ENCODE peak calls at places on chromosome 7, in four cellular contexts. One of them, this sample, is unnamed.

GRCh38 chr7:122600630-122601029 is 98.3 kb downstream of the RNF133 start:
- DNase-seq in stimulated activated CD4-positive, alpha-beta T cell treated with anti-CD3 and anti-CD28 coated beads, Interleukin-2, amount 100 ng/mL, for 24 hours: no peak
- DNase-seq in aorta: no peak
- DNase-seq in A549: no peak
- DNase-seq in this sample: no peak

GRCh38 chr7:22662490-22663145 is 64.4 kb upstream of the IL6 start:
- DNase-seq in stimulated activated CD4-positive, alpha-beta T cell treated with anti-CD3 and anti-CD28 coated beads, Interleukin-2, amount 100 ng/mL, for 24 hours: no peak
- DNase-seq in aorta: no peak
- DNase-seq in A549: no peak
- DNase-seq in this sample: no peak

GRCh38 chr7:151849008-151849878 is 27.7 kb downstream of the PRKAG2 start:
- DNase-seq in stimulated activated CD4-positive, alpha-beta T cell treated with anti-CD3 and anti-CD28 coated beads, Interleukin-2, amount 100 ng/mL, for 24 hours: no peak
- DNase-seq in aorta: peak
- DNase-seq in A549: no peak
- DNase-seq in this sample: no peak

GRCh38 chr7:126535176-126535575 is 717.6 kb downstream of the GRM8 start:
- DNase-seq in stimulated activated CD4-positive, alpha-beta T cell treated with anti-CD3 and anti-CD28 coated beads, Interleukin-2, amount 100 ng/mL, for 24 hours: no peak
- DNase-seq in aorta: no peak
- DNase-seq in A549: no peak
- DNase-seq in this sample: no peak

GRCh38 chr7:24764972-24765744 is 7.9 kb upstream of the GSDME start:
- DNase-seq in stimulated activated CD4-positive, alpha-beta T cell treated with anti-CD3 and anti-CD28 coated beads, Interleukin-2, amount 100 ng/mL, for 24 hours: no peak
- DNase-seq in aorta: no peak
- DNase-seq in A549: no peak
- DNase-seq in this sample: no peak

GRCh38 chr7:86786376-86786775 is 142.7 kb downstream of the GRM3 start:
- DNase-seq in stimulated activated CD4-positive, alpha-beta T cell treated with anti-CD3 and anti-CD28 coated beads, Interleukin-2, amount 100 ng/mL, for 24 hours: no peak
- DNase-seq in aorta: no peak
- DNase-seq in A549: no peak
- DNase-seq in this sample: no peak

GRCh38 chr7:41696323-41696916 is 6.5 kb downstream of the INHBA start:
- DNase-seq in stimulated activated CD4-positive, alpha-beta T cell treated with anti-CD3 and anti-CD28 coated beads, Interleukin-2, amount 100 ng/mL, for 24 hours: no peak
- DNase-seq in aorta: peak
- DNase-seq in A549: peak
- DNase-seq in this sample: peak

GRCh38 chr7:133562617-133563016 is 309.7 kb downstream of the EXOC4 start:
- DNase-seq in stimulated activated CD4-positive, alpha-beta T cell treated with anti-CD3 and anti-CD28 coated beads, Interleukin-2, amount 100 ng/mL, for 24 hours: no peak
- DNase-seq in aorta: no peak
- DNase-seq in A549: no peak
- DNase-seq in this sample: no peak

GRCh38 chr7:7323352-7323751 is 141.0 kb downstream of the C1GALT1 start:
- DNase-seq in stimulated activated CD4-positive, alpha-beta T cell treated with anti-CD3 and anti-CD28 coated beads, Interleukin-2, amount 100 ng/mL, for 24 hours: no peak
- DNase-seq in aorta: no peak
- DNase-seq in A549: no peak
- DNase-seq in this sample: no peak

GRCh38 chr7:139451638-139452037 is 31.8 kb downstream of the KLRG2 start:
- DNase-seq in stimulated activated CD4-positive, alpha-beta T cell treated with anti-CD3 and anti-CD28 coated beads, Interleukin-2, amount 100 ng/mL, for 24 hours: no peak
- DNase-seq in aorta: no peak
- DNase-seq in A549: no peak
- DNase-seq in this sample: no peak

GRCh38 chr7:40643664-40644063 is 508.9 kb downstream of the SUGCT start:
- DNase-seq in stimulated activated CD4-positive, alpha-beta T cell treated with anti-CD3 and anti-CD28 coated beads, Interleukin-2, amount 100 ng/mL, for 24 hours: no peak
- DNase-seq in aorta: no peak
- DNase-seq in A549: no peak
- DNase-seq in this sample: no peak

GRCh38 chr7:58086871-58087535 is 637.0 kb downstream of the ZNF716 start:
- DNase-seq in stimulated activated CD4-positive, alpha-beta T cell treated with anti-CD3 and anti-CD28 coated beads, Interleukin-2, amount 100 ng/mL, for 24 hours: no peak
- DNase-seq in aorta: peak
- DNase-seq in A549: no peak
- DNase-seq in this sample: no peak

GRCh38 chr7:38330861-38331709 is 57.6 kb upstream of the TARP start:
- DNase-seq in stimulated activated CD4-positive, alpha-beta T cell treated with anti-CD3 and anti-CD28 coated beads, Interleukin-2, amount 100 ng/mL, for 24 hours: no peak
- DNase-seq in aorta: no peak
- DNase-seq in A549: no peak
- DNase-seq in this sample: no peak

GRCh38 chr7:44087914-44088838 is 5.8 kb upstream of the POLM start:
- DNase-seq in stimulated activated CD4-positive, alpha-beta T cell treated with anti-CD3 and anti-CD28 coated beads, Interleukin-2, amount 100 ng/mL, for 24 hours: no peak
- DNase-seq in aorta: peak
- DNase-seq in A549: no peak
- DNase-seq in this sample: no peak

This sample was measured in HuH-7.